ENCODE peak calls at places on chromosomes 11 and 22, in eight cellular contexts. A, I, Y, W, X, U, S and V are unnamed samples.

GRCh38 chr11:41789376-41789775 is 329.9 kb upstream of the LRRC4C start:
- DNase-seq in A (no peak), I (no peak), W (no peak), S (no peak), X (no peak), Y (no peak), U (no peak), V (no peak)

GRCh38 chr11:1197886-1198765 is 24.7 kb upstream of the MUC5B start:
- DNase-seq in Y (peak; percentile 13), X (peak; percentile 11), S (no peak), A (peak; percentile 58), I (no peak), U (no peak), W (no peak), V (no peak)

GRCh38 chr11:16902979-16903378 is 111.2 kb downstream of the PLEKHA7 start:
- DNase-seq in U (no peak), W (no peak), I (no peak), X (no peak), S (no peak), A (no peak), Y (no peak), V (no peak)

GRCh38 chr11:34988294-34989255 is 72.2 kb downstream of the PDHX start:
- DNase-seq in U (no peak), W (no peak), Y (no peak), A (no peak), S (no peak), X (no peak), I (no peak), V (no peak)

GRCh38 chr11:15291885-15292284 is 177.2 kb downstream of the INSC start:
- DNase-seq in X (peak; percentile 28), I (no peak), W (no peak), Y (peak; percentile 53), S (no peak), U (peak; percentile 57), A (no peak), V (no peak)

GRCh38 chr11:129115652-129116585 is 76.2 kb downstream of the ARHGAP32 start:
- DNase-seq in A (no peak), X (no peak), Y (no peak), S (no peak), U (no peak), I (no peak), W (peak; percentile 88), V (no peak)

GRCh38 chr11:105296386-105296785 is 156.8 kb upstream of the CARD18 start:
- DNase-seq in U (no peak), X (no peak), A (no peak), Y (no peak), S (no peak), I (no peak), W (no peak), V (no peak)

GRCh38 chr22:41933411-41934177 is 7.0 kb upstream of the TNFRSF13C start:
- DNase-seq in X (no peak), W (no peak), S (no peak), I (no peak), U (no peak), Y (no peak), A (no peak), V (no peak)

GRCh38 chr11:22566293-22566692 is 59.3 kb downstream of the FANCF start:
- DNase-seq in X (no peak), S (no peak), A (no peak), Y (no peak), W (no peak), I (no peak), U (no peak), V (no peak)

GRCh38 chr11:57974132-57974531 is 49.5 kb upstream of the OR9Q1 start:
- DNase-seq in Y (no peak), S (no peak), I (no peak), A (no peak), W (no peak), U (no peak), X (no peak), V (no peak)

GRCh38 chr11:79030448-79030847 is 410.4 kb downstream of the TENM4 start:
- DNase-seq in W (no peak), S (no peak), X (no peak), A (no peak), I (peak; percentile 5), U (no peak), Y (peak; percentile 30), V (no peak)

GRCh38 chr11:75668508-75669297 is at the start of gene MAP6:
- DNase-seq in U (no peak), S (no peak), Y (peak; percentile 41), X (peak; percentile 24), W (no peak), I (no peak), A (no peak), V (no peak)

GRCh38 chr11:47083913-47084312 is 92.8 kb downstream of the ARFGAP2 start:
- DNase-seq in A (no peak), X (no peak), S (no peak), Y (no peak), I (no peak), W (no peak), U (no peak), V (no peak)

GRCh38 chr11:65492637-65493366 is 6.0 kb upstream of the MALAT1 start:
- DNase-seq in W (no peak), X (peak; percentile 74), S (no peak), I (no peak), U (peak; percentile 81), Y (peak; percentile 94), A (peak; percentile 97), V (peak; percentile 89)

GRCh38 chr11:98398508-98398907 is 622.2 kb upstream of the CNTN5 start:
- DNase-seq in U (no peak), A (no peak), X (no peak), Y (no peak), I (no peak), S (no peak), W (no peak), V (no peak)

GRCh38 chr11:61728940-61729219 is 23.6 kb upstream of the MYRF start:
- DNase-seq in S (no peak), U (no peak), Y (no peak), I (no peak), A (no peak), W (no peak), X (no peak), V (no peak)

GRCh38 chr11:57438345-57439280 is 11.7 kb upstream of the SLC43A3 start:
- DNase-seq in X (peak; percentile 70), S (no peak), W (peak; percentile 42), Y (no peak), I (no peak), U (no peak), A (no peak), V (no peak)

GRCh38 chr11:106723071-106723470 is 295.2 kb downstream of the GUCY1A2 start:
- DNase-seq in S (no peak), W (no peak), Y (no peak), X (no peak), A (no peak), U (no peak), I (no peak), V (no peak)

GRCh38 chr22:20663941-20664593 is 109.8 kb upstream of the SERPIND1 start:
- DNase-seq in I (no peak), U (no peak), W (no peak), S (no peak), X (no peak), Y (no peak), A (no peak), V (no peak)

GRCh38 chr11:120786206-120786735 is 237.6 kb upstream of the TBCEL start:
- DNase-seq in I (no peak), W (no peak), U (no peak), A (no peak), Y (no peak), X (no peak), S (no peak), V (no peak)
- H3K4me1 ChIP-seq in I (no peaks in the 10 kb centered on the region), W (no peaks in the 10 kb centered on the region), U (no peaks in the 10 kb centered on the region), A (no peaks in the 10 kb centered on the region), Y (no peaks in the 10 kb centered on the region), X (no peaks in the 10 kb centered on the region), S (peaks cover 3% of the 10 kb centered on the region), V (no peaks in the 10 kb centered on the region)

DNA sequence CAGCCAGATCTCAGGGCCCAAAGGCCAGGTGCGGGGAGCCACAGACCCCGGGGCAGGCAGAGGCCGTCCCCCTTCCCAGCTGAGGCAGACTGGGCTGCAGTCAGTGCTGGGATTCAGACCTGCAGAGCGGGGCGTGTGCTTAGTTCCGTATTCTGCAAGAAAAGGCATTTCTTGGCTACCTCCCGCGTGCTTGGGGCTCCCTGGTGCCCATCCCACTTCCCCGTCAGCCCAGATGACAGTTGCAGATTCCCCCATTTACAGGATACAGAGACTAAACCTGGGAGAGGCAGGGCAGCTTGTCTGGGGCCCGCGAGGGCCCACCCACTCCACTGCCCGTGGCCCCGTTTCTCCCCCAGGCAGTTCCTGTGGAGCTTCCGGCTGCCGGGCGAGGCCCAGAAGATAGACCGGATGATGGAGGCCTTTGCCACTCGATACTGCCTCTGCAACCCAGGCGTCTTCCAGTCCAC is 18.3 kb downstream of the CYTH4 start:
- DNase-seq in W (no peak), S (no peak), I (no peak), X (no peak), Y (no peak), A (no peak), U (no peak), V (no peak)
- TF ChIP-seq POLR2A in W (no peak), S (no peak), I (no peak), X (no peak), Y (no peak), A (no peak), U (no peak), V (no peak)

DNA sequence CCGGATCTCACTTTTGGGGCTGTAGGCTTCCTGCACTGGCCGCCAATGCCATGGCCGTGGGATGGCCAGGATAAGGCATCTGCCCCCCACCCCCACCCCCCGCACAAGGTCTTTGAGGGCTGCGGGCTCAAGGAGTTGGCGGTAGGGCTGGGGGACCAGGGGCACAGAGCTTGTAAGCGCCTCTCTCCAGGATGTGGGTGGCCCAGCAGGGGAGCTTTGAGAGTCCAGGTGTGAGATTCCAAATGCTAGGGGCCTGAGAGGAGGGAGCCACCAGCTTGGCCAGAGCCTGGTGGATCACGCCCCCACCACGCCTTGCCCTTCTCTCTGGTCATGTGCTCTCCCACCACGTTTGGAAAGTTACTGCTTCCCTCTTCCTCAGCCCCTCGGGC is 5.0 kb downstream of the CD81 start:
- DNase-seq in U (no peak), Y (no peak), W (no peak), I (no peak), X (peak; percentile 29), S (no peak), A (peak; percentile 66), V (no peak)
- H3K27ac ChIP-seq in U (peak overlapping the region; percentile 83), Y (peak overlapping the region; percentile 91), W (no peak overlapping the region), I (peak overlapping the region; percentile 97), X (peak overlapping the region; percentile 76), S (no peak overlapping the region), A (peak overlapping the region; percentile 99), V (peak overlapping the region; percentile 92)

DNA sequence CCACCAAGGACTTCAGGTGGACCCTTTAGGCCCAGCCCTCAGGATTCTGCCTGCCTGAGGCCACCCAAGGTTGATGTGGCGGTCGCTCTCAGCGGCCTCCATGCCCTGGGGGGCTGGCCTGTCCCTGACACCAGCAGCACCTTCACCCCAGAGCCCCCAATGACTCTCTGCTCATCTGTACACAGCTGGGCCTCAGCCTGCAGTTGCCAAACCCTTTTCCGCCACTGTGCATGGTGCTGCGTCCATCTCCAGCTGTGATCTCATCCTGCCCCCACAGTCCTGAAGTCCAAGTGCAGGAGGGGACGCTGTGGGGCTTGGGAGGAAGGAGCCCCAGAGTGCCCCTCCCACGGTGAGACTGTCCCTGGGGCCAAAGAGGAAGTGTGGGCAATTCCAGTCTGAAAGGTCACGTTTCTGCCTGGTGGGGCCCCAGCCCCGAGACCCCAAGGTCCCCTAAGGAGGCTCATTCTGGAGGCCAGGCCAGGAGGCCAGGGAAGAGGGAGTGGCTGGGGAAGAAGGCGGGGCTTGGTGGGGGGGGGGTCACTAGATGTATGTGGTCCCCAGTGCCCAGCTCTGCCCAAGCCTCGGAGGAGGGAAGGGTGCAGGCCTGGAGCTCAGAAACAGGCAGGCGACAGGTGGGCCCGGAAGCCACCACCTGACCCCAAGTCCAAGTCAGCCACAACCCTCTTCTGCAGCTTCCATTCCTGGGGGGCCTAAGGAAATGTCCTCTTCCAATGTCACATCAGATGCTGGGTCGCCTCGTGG is 31.5 kb downstream of the OSBPL5 start:
- DNase-seq in Y (peak; percentile 53), A (peak; percentile 42), U (no peak), S (no peak), I (no peak), W (no peak), X (peak; percentile 5), V (no peak)
- H3K4me1 ChIP-seq in Y (peaks cover 3% of the 10 kb centered on the region), A (peaks cover 43% of the 10 kb centered on the region), U (peaks cover 13% of the 10 kb centered on the region), S (peaks cover 8% of the 10 kb centered on the region), I (no peaks in the 10 kb centered on the region), W (no peaks in the 10 kb centered on the region), X (no peaks in the 10 kb centered on the region), V (no peaks in the 10 kb centered on the region)